ENCODE peak calls at places on chromosome 13, in ten cellular contexts. H, X, A, E, M, D, T, U, S and F are unnamed samples.
A peak's percentile ranks its signal among the peaks of the same experiment; 100 is the strongest.

GRCh38 chr13:98476106-98476505 is 100.8 kb downstream of the STK24 start:
- DNase-seq in T (no peak), A (peak; percentile 80), X (no peak), S (no peak), D (peak; percentile 82), H (peak; percentile 23), E (no peak), M (no peak), U (no peak), F (no peak)

GRCh38 chr13:71873418-71874276 is 6.6 kb upstream of the DACH1 start:
- DNase-seq in T (no peak), U (no peak), D (no peak), E (no peak), X (no peak), S (no peak), M (no peak), H (no peak), A (no peak), F (no peak)

GRCh38 chr13:52899206-52899605 is 50.8 kb upstream of the PCDH8 start:
- DNase-seq in D (no peak), S (no peak), A (no peak), X (no peak), U (no peak), E (no peak), M (no peak), T (no peak), H (no peak), F (no peak)

GRCh38 chr13:20939662-20940061 is 37.1 kb upstream of the XPO4 start:
- DNase-seq in U (no peak), X (no peak), H (no peak), D (peak; percentile 35), T (no peak), E (no peak), S (no peak), A (no peak), M (no peak), F (peak; percentile 75)

GRCh38 chr13:72314210-72314609 is 413.2 kb downstream of the MZT1 start:
- DNase-seq in D (no peak), X (no peak), A (no peak), H (no peak), T (no peak), M (no peak), U (no peak), E (no peak), S (no peak), F (no peak)

GRCh38 chr13:51276684-51277083 is 54.5 kb downstream of the FAM124A start:
- DNase-seq in U (no peak), A (no peak), D (no peak), M (no peak), E (peak; percentile 26), S (no peak), T (no peak), X (no peak), H (peak; percentile 38), F (no peak)

GRCh38 chr13:84405286-84405685 is 523.0 kb upstream of the SLITRK1 start:
- DNase-seq in E (no peak), H (peak; percentile 11), U (no peak), D (no peak), X (no peak), S (no peak), T (no peak), M (peak; percentile 70), A (no peak), F (no peak)

GRCh38 chr13:34124912-34125311 is 307.0 kb downstream of the RFC3 start:
- DNase-seq in S (no peak), H (no peak), E (no peak), M (no peak), T (no peak), D (no peak), X (no peak), A (no peak), U (no peak), F (no peak)

GRCh38 chr13:50073340-50073739 is 58.1 kb downstream of the KCNRG start:
- DNase-seq in H (no peak), A (no peak), U (no peak), E (no peak), D (no peak), M (no peak), S (no peak), X (no peak), T (no peak), F (no peak)

GRCh38 chr13:53382008-53382407 is 353.4 kb downstream of the OLFM4 start:
- DNase-seq in U (no peak), M (no peak), D (peak; percentile 44), H (no peak), X (no peak), E (no peak), A (peak; percentile 69), S (no peak), T (no peak), F (no peak)

GRCh38 chr13:69468624-69469023 is 639.0 kb upstream of the ATXN8OS start:
- DNase-seq in X (no peak), E (no peak), S (no peak), A (no peak), D (no peak), U (no peak), H (no peak), T (no peak), M (no peak), F (no peak)

DNA sequence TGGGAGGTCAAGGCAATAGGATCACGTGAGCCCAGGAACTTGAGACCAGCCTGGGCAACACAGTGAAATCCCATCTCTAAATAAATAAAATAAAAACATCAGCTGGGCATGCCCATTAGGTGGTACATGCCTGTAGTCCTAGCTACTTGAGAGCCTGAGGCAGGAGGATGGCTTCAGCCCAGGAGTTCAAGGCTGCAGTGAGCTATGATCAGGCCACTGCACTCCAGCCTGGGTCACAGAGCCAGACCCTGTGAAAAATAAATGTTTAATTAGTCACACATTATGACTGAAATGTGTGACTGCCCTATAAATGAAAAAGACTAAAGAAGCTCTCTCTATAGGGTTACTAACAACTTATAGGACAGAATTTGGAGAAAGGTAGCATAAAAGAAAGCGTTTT is 37.7 kb downstream of the USP12 start:
- DNase-seq in U (no peak), X (no peak), D (no peak), H (no peak), E (no peak), M (no peak), S (no peak), A (no peak), T (no peak), F (no peak)
- H3K4me1 ChIP-seq in U (peaks cover 17% of the 10 kb centered on the region), X (peaks cover 96% of the 10 kb centered on the region), D (peaks cover 5% of the 10 kb centered on the region), H (no peaks in the 10 kb centered on the region), E (no peaks in the 10 kb centered on the region), M (peaks cover 2% of the 10 kb centered on the region), S (peaks cover 16% of the 10 kb centered on the region), A (peaks cover 76% of the 10 kb centered on the region), T (peaks cover 14% of the 10 kb centered on the region), F (no peaks in the 10 kb centered on the region)

DNA sequence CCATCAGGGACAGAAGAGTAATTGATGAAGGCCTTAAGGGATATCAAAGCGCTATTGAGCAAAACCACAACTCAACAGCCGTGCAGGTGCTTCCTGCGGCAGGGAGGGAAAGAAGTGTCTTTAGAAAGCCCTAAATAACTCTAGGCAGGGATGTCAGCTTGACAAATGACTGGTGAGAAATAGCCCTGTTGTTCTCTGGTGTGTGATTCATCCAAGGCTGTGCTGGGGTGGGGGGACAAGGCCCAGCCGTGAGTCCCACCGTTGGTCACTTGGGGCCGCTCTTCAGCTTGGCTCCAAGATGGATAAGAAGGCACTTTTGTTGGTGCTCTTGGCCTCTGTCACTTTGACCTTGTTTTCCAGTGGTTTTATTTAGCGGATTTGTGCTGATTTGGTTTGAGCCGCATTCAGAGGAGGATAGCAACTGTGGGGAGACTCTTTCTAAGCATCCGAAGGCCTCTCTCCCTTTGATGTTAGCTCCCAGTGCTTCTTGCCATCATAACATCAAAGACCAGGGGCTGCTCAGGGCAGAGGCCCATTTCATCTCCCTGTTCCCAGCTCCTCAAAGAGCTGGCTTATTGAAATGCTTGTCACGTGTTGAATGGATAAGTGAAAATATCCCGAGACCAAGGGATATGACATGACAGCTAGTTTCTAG is 130.3 kb upstream of the SERP2 start:
- DNase-seq in U (peak; percentile 82), S (no peak), D (peak; percentile 92), M (peak; percentile 96), A (peak; percentile 81), T (peak; percentile 88), H (peak; percentile 77), E (peak; percentile 45), X (no peak), F (peak; percentile 57)
- H3K36me3 ChIP-seq in U (no peaks in the 10 kb centered on the region), S (no peaks in the 10 kb centered on the region), D (no peaks in the 10 kb centered on the region), M (no peaks in the 10 kb centered on the region), A (no peaks in the 10 kb centered on the region), T (no peaks in the 10 kb centered on the region), H (no peaks in the 10 kb centered on the region), E (no peaks in the 10 kb centered on the region), X (no peaks in the 10 kb centered on the region), F (no peaks in the 10 kb centered on the region)

DNA sequence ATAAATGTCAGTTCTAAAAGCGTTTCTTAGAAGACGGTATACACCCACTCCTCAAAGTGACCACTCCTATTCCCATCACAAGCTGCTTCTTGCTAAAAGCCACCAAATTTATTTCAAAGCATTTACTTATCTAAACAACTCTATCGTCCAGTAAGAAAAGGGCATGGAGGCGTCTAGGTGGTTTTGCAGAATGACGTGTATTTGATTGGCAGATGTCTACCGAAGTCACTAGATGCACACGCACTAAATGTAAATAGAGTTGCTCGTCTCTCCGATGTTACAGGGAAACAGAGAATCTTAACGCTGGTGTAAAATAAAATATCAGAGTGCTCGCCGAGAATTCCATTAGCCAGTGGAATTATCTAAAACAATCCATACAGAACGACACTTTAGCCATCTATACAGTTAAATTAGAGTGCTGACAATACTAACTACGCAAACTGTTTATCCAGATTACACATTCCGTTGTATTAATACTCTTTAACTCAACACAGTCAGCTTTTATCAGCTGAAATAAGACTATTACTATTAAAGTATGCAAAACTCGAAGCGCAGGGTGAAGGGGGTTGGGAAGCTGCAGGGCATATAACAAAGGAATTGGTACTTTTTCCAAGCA is 1.9 kb downstream of the KLF12 start:
- DNase-seq in D (no peak), X (no peak), E (no peak), S (no peak), A (peak; percentile 21), M (peak; percentile 52), H (peak; percentile 20), T (no peak), U (no peak), F (no peak)
- H3K4me1 ChIP-seq in D (peaks cover 2% of the 10 kb centered on the region), X (peaks cover 53% of the 10 kb centered on the region), E (no peaks in the 10 kb centered on the region), S (no peaks in the 10 kb centered on the region), A (peaks cover 18% of the 10 kb centered on the region), M (peaks cover 25% of the 10 kb centered on the region), H (peaks cover 38% of the 10 kb centered on the region), T (peaks cover 7% of the 10 kb centered on the region), U (peaks cover 15% of the 10 kb centered on the region), F (peaks cover 15% of the 10 kb centered on the region)

DNA sequence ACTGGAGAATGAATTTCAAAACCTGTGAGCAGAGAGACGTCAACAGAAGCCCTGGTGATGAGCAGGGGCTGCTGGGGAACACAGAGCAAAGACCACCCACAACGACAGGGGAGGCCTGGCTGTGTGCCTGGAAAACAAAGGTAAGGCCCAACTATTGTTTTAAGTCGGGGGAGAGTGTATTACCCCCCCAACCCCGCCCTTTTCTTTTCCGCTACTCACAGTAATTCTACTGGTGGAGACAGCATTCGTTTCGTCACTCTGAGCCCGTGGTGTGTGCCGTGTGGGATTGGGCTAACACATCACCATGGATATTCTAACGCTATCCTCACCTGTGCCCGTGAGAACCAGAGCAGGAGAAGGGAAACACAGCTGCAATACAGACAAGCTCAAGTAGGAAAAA is 18.6 kb upstream of the ADPRHL1 start:
- DNase-seq in D (no peak), S (no peak), X (peak; percentile 57), H (no peak), A (no peak), E (no peak), U (no peak), T (no peak), M (no peak), F (no peak)
- H3K36me3 ChIP-seq in D (peaks cover 8% of the 10 kb centered on the region), S (no peaks in the 10 kb centered on the region), X (peaks cover 12% of the 10 kb centered on the region), H (peaks cover 21% of the 10 kb centered on the region), A (peaks cover 34% of the 10 kb centered on the region), E (no peaks in the 10 kb centered on the region), U (no peaks in the 10 kb centered on the region), T (peaks cover 17% of the 10 kb centered on the region), M (peaks cover 15% of the 10 kb centered on the region), F (peaks cover 6% of the 10 kb centered on the region)